ENCODE peak calls at places on chromosomes 13 and 19, in ten cellular contexts. One of them, this sample, is unnamed.

GRCh38 chr13:34464011-34464410 is 478.1 kb upstream of the NBEA start:
- DNase-seq in left lung: no peak
- DNase-seq in pancreas: no peak
- DNase-seq in HL-60: no peak
- DNase-seq in effector memory CD4-positive, alpha-beta T cell: no peak
- DNase-seq in cardiac muscle cell: peak; percentile 15
- DNase-seq in Peyer's patch: no peak
- DNase-seq in breast epithelium: no peak
- DNase-seq in heart right ventricle: no peak
- DNase-seq in CD8-positive, alpha-beta T cell: no peak
- DNase-seq in this sample: no peak

GRCh38 chr19:16801599-16801998 is 27.6 kb upstream of the SIN3B start:
- DNase-seq in left lung: no peak
- DNase-seq in pancreas: no peak
- DNase-seq in HL-60: no peak
- DNase-seq in effector memory CD4-positive, alpha-beta T cell: no peak
- DNase-seq in cardiac muscle cell: peak; percentile 47
- DNase-seq in Peyer's patch: no peak
- DNase-seq in breast epithelium: no peak
- DNase-seq in heart right ventricle: no peak
- DNase-seq in CD8-positive, alpha-beta T cell: no peak
- DNase-seq in this sample: no peak

GRCh38 chr19:6801397-6802086 is 29.0 kb downstream of the VAV1 start:
- DNase-seq in left lung: peak; percentile 85
- DNase-seq in pancreas: peak; percentile 18
- DNase-seq in HL-60: peak; percentile 97
- DNase-seq in effector memory CD4-positive, alpha-beta T cell: peak; percentile 71
- DNase-seq in cardiac muscle cell: peak; percentile 71
- DNase-seq in Peyer's patch: peak; percentile 57
- DNase-seq in breast epithelium: peak; percentile 21
- DNase-seq in heart right ventricle: peak; percentile 57
- DNase-seq in CD8-positive, alpha-beta T cell: peak; percentile 90
- DNase-seq in this sample: peak; percentile 90

GRCh38 chr19:5718579-5719273 is 1.2 kb downstream of the LONP1 start:
- DNase-seq in left lung: no peak
- DNase-seq in pancreas: no peak
- DNase-seq in HL-60: peak; percentile 84
- DNase-seq in effector memory CD4-positive, alpha-beta T cell: no peak
- DNase-seq in cardiac muscle cell: peak; percentile 85
- DNase-seq in Peyer's patch: no peak
- DNase-seq in breast epithelium: no peak
- DNase-seq in heart right ventricle: no peak
- DNase-seq in CD8-positive, alpha-beta T cell: no peak
- DNase-seq in this sample: no peak

GRCh38 chr19:51372649-51373504 is at the start of gene NKG7:
- DNase-seq in left lung: no peak
- DNase-seq in pancreas: no peak
- DNase-seq in HL-60: peak; percentile 88
- DNase-seq in effector memory CD4-positive, alpha-beta T cell: peak; percentile 50
- DNase-seq in cardiac muscle cell: no peak
- DNase-seq in Peyer's patch: no peak
- DNase-seq in breast epithelium: no peak
- DNase-seq in heart right ventricle: no peak
- DNase-seq in CD8-positive, alpha-beta T cell: peak; percentile 85
- DNase-seq in this sample: peak; percentile 25

GRCh38 chr13:79405501-79405830 is 589 bp downstream of the RBM26 start:
- DNase-seq in left lung: no peak
- DNase-seq in pancreas: peak; percentile 5
- DNase-seq in HL-60: peak; percentile 36
- DNase-seq in effector memory CD4-positive, alpha-beta T cell: peak; percentile 4
- DNase-seq in cardiac muscle cell: no peak
- DNase-seq in Peyer's patch: no peak
- DNase-seq in breast epithelium: no peak
- DNase-seq in heart right ventricle: no peak
- DNase-seq in CD8-positive, alpha-beta T cell: no peak
- DNase-seq in this sample: no peak

GRCh38 chr19:5018224-5019015 is 49.5 kb downstream of the KDM4B start:
- DNase-seq in left lung: no peak
- DNase-seq in pancreas: no peak
- DNase-seq in HL-60: no peak
- DNase-seq in effector memory CD4-positive, alpha-beta T cell: no peak
- DNase-seq in cardiac muscle cell: peak; percentile 77
- DNase-seq in Peyer's patch: no peak
- DNase-seq in breast epithelium: no peak
- DNase-seq in heart right ventricle: no peak
- DNase-seq in CD8-positive, alpha-beta T cell: no peak
- DNase-seq in this sample: no peak

GRCh38 chr19:46772170-46773017 is 16.0 kb downstream of the SLC1A5 start:
- DNase-seq in left lung: no peak
- DNase-seq in pancreas: no peak
- DNase-seq in HL-60: no peak
- DNase-seq in effector memory CD4-positive, alpha-beta T cell: no peak
- DNase-seq in cardiac muscle cell: no peak
- DNase-seq in Peyer's patch: no peak
- DNase-seq in breast epithelium: no peak
- DNase-seq in heart right ventricle: no peak
- DNase-seq in CD8-positive, alpha-beta T cell: no peak
- DNase-seq in this sample: no peak

GRCh38 chr19:23065306-23065705 is 51.5 kb upstream of the ZNF730 start:
- DNase-seq in left lung: no peak
- DNase-seq in pancreas: no peak
- DNase-seq in HL-60: no peak
- DNase-seq in effector memory CD4-positive, alpha-beta T cell: no peak
- DNase-seq in cardiac muscle cell: no peak
- DNase-seq in Peyer's patch: no peak
- DNase-seq in breast epithelium: no peak
- DNase-seq in heart right ventricle: no peak
- DNase-seq in CD8-positive, alpha-beta T cell: no peak
- DNase-seq in this sample: no peak

GRCh38 chr19:23075031-23075733 is 41.6 kb upstream of the ZNF730 start:
- DNase-seq in left lung: peak; percentile 62
- DNase-seq in pancreas: peak; percentile 29
- DNase-seq in HL-60: peak; percentile 12
- DNase-seq in effector memory CD4-positive, alpha-beta T cell: no peak
- DNase-seq in cardiac muscle cell: peak; percentile 84
- DNase-seq in Peyer's patch: peak; percentile 55
- DNase-seq in breast epithelium: peak; percentile 40
- DNase-seq in heart right ventricle: peak; percentile 55
- DNase-seq in CD8-positive, alpha-beta T cell: no peak
- DNase-seq in this sample: peak; percentile 88

GRCh38 chr19:23071087-23071511 is 45.7 kb upstream of the ZNF730 start:
- DNase-seq in left lung: no peak
- DNase-seq in pancreas: no peak
- DNase-seq in HL-60: no peak
- DNase-seq in effector memory CD4-positive, alpha-beta T cell: no peak
- DNase-seq in cardiac muscle cell: peak; percentile 35
- DNase-seq in Peyer's patch: no peak
- DNase-seq in breast epithelium: peak; percentile 28
- DNase-seq in heart right ventricle: peak; percentile 22
- DNase-seq in CD8-positive, alpha-beta T cell: no peak
- DNase-seq in this sample: peak; percentile 70

GRCh38 chr19:23070353-23070781 is 46.5 kb upstream of the ZNF730 start:
- DNase-seq in left lung: no peak
- DNase-seq in pancreas: no peak
- DNase-seq in HL-60: no peak
- DNase-seq in effector memory CD4-positive, alpha-beta T cell: no peak
- DNase-seq in cardiac muscle cell: peak; percentile 60
- DNase-seq in Peyer's patch: no peak
- DNase-seq in breast epithelium: peak; percentile 28
- DNase-seq in heart right ventricle: peak; percentile 44
- DNase-seq in CD8-positive, alpha-beta T cell: no peak
- DNase-seq in this sample: peak; percentile 77
- H3K4me3 ChIP-seq in left lung: no peak overlapping the region
- H3K4me3 ChIP-seq in pancreas: no peak overlapping the region
- H3K4me3 ChIP-seq in HL-60: no peak overlapping the region
- H3K4me3 ChIP-seq in effector memory CD4-positive, alpha-beta T cell: no peak overlapping the region
- H3K4me3 ChIP-seq in cardiac muscle cell: no peak overlapping the region
- H3K4me3 ChIP-seq in Peyer's patch: no peak overlapping the region
- H3K4me3 ChIP-seq in breast epithelium: peak overlapping the region; percentile 24
- H3K4me3 ChIP-seq in heart right ventricle: peak overlapping the region; percentile 51
- H3K4me3 ChIP-seq in CD8-positive, alpha-beta T cell: no peak overlapping the region
- H3K4me3 ChIP-seq in this sample: no peak overlapping the region

DNA sequence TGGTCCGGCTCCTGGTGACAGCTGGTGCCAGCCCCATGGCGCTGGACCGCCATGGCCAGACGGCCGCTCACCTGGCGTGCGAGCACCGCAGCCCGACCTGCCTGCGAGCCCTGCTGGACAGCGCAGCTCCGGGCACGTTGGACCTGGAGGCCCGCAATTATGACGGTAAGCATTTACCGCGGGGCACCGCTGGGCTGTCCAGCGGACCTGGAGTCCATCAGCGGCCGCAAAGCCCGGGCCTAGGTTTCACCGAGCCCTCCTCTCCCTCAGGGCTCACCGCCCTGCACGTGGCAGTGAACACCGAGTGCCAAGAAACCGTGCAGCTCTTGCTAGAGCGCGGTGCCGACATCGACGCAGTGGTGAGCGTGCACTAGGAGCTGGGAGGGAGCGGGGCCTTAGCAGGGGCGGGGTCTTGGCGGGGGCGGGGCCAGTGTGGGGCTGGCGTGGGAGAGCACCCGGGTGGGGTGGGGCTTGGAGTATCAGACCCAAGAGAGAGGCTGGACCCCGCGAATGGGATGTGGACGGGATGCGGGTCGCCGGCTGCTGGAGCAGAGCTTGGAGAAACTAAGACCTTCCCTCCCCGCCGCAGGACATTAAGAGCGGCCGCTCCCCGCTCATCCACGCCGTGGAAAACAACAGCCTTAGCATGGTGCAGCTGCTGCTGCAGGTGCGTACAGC is 8.7 kb downstream of the BCL3 start:
- DNase-seq in left lung: no peak
- DNase-seq in pancreas: peak; percentile 71
- DNase-seq in HL-60: no peak
- DNase-seq in effector memory CD4-positive, alpha-beta T cell: no peak
- DNase-seq in cardiac muscle cell: peak; percentile 91
- DNase-seq in Peyer's patch: no peak
- DNase-seq in breast epithelium: no peak
- DNase-seq in heart right ventricle: peak; percentile 79
- DNase-seq in CD8-positive, alpha-beta T cell: no peak
- DNase-seq in this sample: peak; percentile 94
- H3K4me3 ChIP-seq in left lung: peak overlapping the region; percentile 39
- H3K4me3 ChIP-seq in pancreas: peak overlapping the region; percentile 21
- H3K4me3 ChIP-seq in HL-60: no peak overlapping the region
- H3K4me3 ChIP-seq in effector memory CD4-positive, alpha-beta T cell: no peak overlapping the region
- H3K4me3 ChIP-seq in cardiac muscle cell: peak overlapping the region; percentile 23
- H3K4me3 ChIP-seq in Peyer's patch: peak overlapping the region; percentile 12
- H3K4me3 ChIP-seq in breast epithelium: peak overlapping the region; percentile 43
- H3K4me3 ChIP-seq in heart right ventricle: peak overlapping the region; percentile 58
- H3K4me3 ChIP-seq in CD8-positive, alpha-beta T cell: no peak overlapping the region
- H3K4me3 ChIP-seq in this sample: peak overlapping the region; percentile 25

DNA sequence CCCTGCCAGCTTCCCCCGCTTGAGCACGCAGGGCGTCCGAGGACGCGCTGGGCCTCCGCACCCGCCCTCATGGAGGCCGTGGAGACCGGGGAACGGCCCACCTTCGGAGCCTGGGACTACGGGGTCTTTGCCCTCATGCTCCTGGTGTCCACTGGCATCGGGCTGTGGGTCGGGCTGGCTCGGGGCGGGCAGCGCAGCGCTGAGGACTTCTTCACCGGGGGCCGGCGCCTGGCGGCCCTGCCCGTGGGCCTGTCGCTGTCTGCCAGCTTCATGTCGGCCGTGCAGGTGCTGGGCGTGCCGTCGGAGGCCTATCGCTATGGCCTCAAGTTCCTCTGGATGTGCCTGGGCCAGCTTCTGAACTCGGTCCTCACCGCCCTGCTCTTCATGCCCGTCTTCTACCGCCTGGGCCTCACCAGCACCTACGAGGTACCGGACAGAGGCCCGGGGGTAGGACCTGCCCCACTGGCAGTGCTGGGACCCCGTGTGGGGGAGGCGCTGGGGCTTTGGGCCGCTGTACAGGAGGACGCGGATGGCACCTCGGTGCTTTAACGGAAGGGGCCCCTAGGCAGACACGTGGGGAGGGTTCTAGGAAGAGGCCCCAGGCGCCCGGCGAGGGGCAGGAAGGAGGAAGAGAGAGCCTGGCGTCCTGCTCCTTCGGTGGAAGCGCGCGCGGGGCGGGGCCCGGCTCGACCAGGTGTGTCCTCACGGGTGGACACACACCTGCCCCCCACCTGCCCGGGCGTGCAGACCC is 681 bp downstream of the SLC5A5 start:
- DNase-seq in left lung: no peak
- DNase-seq in pancreas: no peak
- DNase-seq in HL-60: no peak
- DNase-seq in effector memory CD4-positive, alpha-beta T cell: no peak
- DNase-seq in cardiac muscle cell: no peak
- DNase-seq in Peyer's patch: no peak
- DNase-seq in breast epithelium: no peak
- DNase-seq in heart right ventricle: no peak
- DNase-seq in CD8-positive, alpha-beta T cell: no peak
- DNase-seq in this sample: no peak
- H3K4me3 ChIP-seq in left lung: peak overlapping the region; percentile 22
- H3K4me3 ChIP-seq in pancreas: no peak overlapping the region
- H3K4me3 ChIP-seq in HL-60: no peak overlapping the region
- H3K4me3 ChIP-seq in effector memory CD4-positive, alpha-beta T cell: peak overlapping the region; percentile 56
- H3K4me3 ChIP-seq in cardiac muscle cell: no peak overlapping the region
- H3K4me3 ChIP-seq in Peyer's patch: peak overlapping the region; percentile 28
- H3K4me3 ChIP-seq in breast epithelium: no peak overlapping the region
- H3K4me3 ChIP-seq in heart right ventricle: no peak overlapping the region
- H3K4me3 ChIP-seq in CD8-positive, alpha-beta T cell: peak overlapping the region; percentile 69
- H3K4me3 ChIP-seq in this sample: no peak overlapping the region

GRCh38 chr19:42352893-42353259 is 27.4 kb downstream of the MEGF8 start:
- DNase-seq in left lung: no peak
- DNase-seq in pancreas: no peak
- DNase-seq in HL-60: no peak
- DNase-seq in effector memory CD4-positive, alpha-beta T cell: no peak
- DNase-seq in cardiac muscle cell: no peak
- DNase-seq in Peyer's patch: no peak
- DNase-seq in breast epithelium: no peak
- DNase-seq in heart right ventricle: no peak
- DNase-seq in CD8-positive, alpha-beta T cell: no peak
- DNase-seq in this sample: no peak

GRCh38 chr19:42355896-42356295 is 30.5 kb downstream of the MEGF8 start:
- DNase-seq in left lung: no peak
- DNase-seq in pancreas: no peak
- DNase-seq in HL-60: no peak
- DNase-seq in effector memory CD4-positive, alpha-beta T cell: no peak
- DNase-seq in cardiac muscle cell: no peak
- DNase-seq in Peyer's patch: no peak
- DNase-seq in breast epithelium: no peak
- DNase-seq in heart right ventricle: no peak
- DNase-seq in CD8-positive, alpha-beta T cell: no peak
- DNase-seq in this sample: no peak

GRCh38 chr19:42351079-42351735 is 25.8 kb downstream of the MEGF8 start:
- DNase-seq in left lung: no peak
- DNase-seq in pancreas: no peak
- DNase-seq in HL-60: no peak
- DNase-seq in effector memory CD4-positive, alpha-beta T cell: no peak
- DNase-seq in cardiac muscle cell: no peak
- DNase-seq in Peyer's patch: no peak
- DNase-seq in breast epithelium: no peak
- DNase-seq in heart right ventricle: no peak
- DNase-seq in CD8-positive, alpha-beta T cell: no peak
- DNase-seq in this sample: no peak

GRCh38 chr19:42352216-42352892 is 26.9 kb downstream of the MEGF8 start:
- DNase-seq in left lung: no peak
- DNase-seq in pancreas: no peak
- DNase-seq in HL-60: no peak
- DNase-seq in effector memory CD4-positive, alpha-beta T cell: no peak
- DNase-seq in cardiac muscle cell: no peak
- DNase-seq in Peyer's patch: no peak
- DNase-seq in breast epithelium: peak; percentile 48
- DNase-seq in heart right ventricle: no peak
- DNase-seq in CD8-positive, alpha-beta T cell: no peak
- DNase-seq in this sample: peak; percentile 23

DNA sequence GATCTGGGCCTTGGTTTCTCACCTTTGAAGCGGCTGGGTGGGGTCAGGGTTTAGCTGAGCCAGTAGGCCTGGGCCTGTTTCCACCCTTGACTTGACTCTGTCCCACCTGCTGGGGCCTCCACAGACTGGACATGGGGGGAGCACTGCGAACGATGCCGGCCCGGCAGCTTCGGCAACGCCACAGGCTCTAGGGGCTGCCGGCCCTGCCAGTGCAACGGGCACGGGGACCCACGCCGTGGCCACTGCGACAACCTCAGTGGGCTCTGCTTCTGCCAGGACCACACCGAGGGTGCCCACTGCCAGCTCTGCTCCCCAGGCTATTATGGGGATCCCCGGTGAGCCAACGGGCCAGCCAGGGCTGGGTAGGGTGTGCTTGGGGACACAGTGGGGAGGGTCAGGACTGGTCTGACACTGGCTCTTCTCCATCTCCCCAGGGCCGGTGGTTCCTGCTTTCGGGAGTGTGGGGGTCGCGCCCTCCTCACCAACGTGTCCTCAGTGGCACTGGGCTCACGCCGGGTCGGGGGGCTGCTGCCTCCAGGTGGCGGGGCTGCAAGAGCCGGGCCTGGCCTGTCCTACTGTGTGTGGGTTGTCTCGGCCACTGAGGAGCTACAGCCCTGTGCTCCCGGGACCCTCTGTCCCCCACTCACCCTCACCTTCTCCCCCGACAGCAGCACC is 28.0 kb downstream of the MEGF8 start:
- DNase-seq in left lung: no peak
- DNase-seq in pancreas: no peak
- DNase-seq in HL-60: no peak
- DNase-seq in effector memory CD4-positive, alpha-beta T cell: no peak
- DNase-seq in cardiac muscle cell: no peak
- DNase-seq in Peyer's patch: no peak
- DNase-seq in breast epithelium: no peak
- DNase-seq in heart right ventricle: no peak
- DNase-seq in CD8-positive, alpha-beta T cell: no peak
- DNase-seq in this sample: no peak
- H3K4me3 ChIP-seq in left lung: no peak overlapping the region
- H3K4me3 ChIP-seq in pancreas: no peak overlapping the region
- H3K4me3 ChIP-seq in HL-60: no peak overlapping the region
- H3K4me3 ChIP-seq in effector memory CD4-positive, alpha-beta T cell: no peak overlapping the region
- H3K4me3 ChIP-seq in cardiac muscle cell: no peak overlapping the region
- H3K4me3 ChIP-seq in Peyer's patch: no peak overlapping the region
- H3K4me3 ChIP-seq in breast epithelium: no peak overlapping the region
- H3K4me3 ChIP-seq in heart right ventricle: no peak overlapping the region
- H3K4me3 ChIP-seq in CD8-positive, alpha-beta T cell: no peak overlapping the region
- H3K4me3 ChIP-seq in this sample: no peak overlapping the region